ENCODE peak calls at places on chromosome 10, in seven cellular contexts. W, Y, G, N, P, D and B are unnamed samples.

GRCh38 chr10:96538683-96539082 is 25.0 kb upstream of the TLL2 start:
- DNase-seq in P (no peak), N (no peak), G (no peak), Y (no peak), D (no peak), W (no peak), B (no peak)

GRCh38 chr10:665579-666091 is 23.8 kb downstream of the DIP2C start:
- DNase-seq in D (no peak), W (peak; percentile 95), N (peak; percentile 28), G (peak; percentile 76), Y (no peak), P (no peak), B (peak; percentile 88)

GRCh38 chr10:60350400-60350799 is 39.3 kb downstream of the ANK3 start:
- DNase-seq in W (peak; percentile 14), P (no peak), N (no peak), G (no peak), Y (no peak), D (no peak), B (no peak)

GRCh38 chr10:115402690-115403089 is 309.5 kb downstream of the ATRNL1 start:
- DNase-seq in P (no peak), N (no peak), W (peak; percentile 79), Y (no peak), D (no peak), G (no peak), B (no peak)

GRCh38 chr10:16440396-16441105 is 3.7 kb downstream of the PTER start:
- DNase-seq in N (peak; percentile 48), P (no peak), W (no peak), D (no peak), Y (no peak), G (no peak), B (no peak)

GRCh38 chr10:114179148-114179547 is at the start of gene TDRD1:
- DNase-seq in N (peak; percentile 57), W (no peak), Y (no peak), D (no peak), G (no peak), P (no peak), B (no peak)

GRCh38 chr10:30820282-30820991 is 190.9 kb upstream of the LYZL2 start:
- DNase-seq in G (no peak), D (no peak), Y (no peak), N (no peak), W (peak; percentile 88), P (no peak), B (no peak)

GRCh38 chr10:3948843-3949242 is 163.8 kb upstream of the KLF6 start:
- DNase-seq in Y (no peak), P (peak; percentile 84), N (no peak), D (peak; percentile 55), W (peak; percentile 80), G (peak; percentile 58), B (no peak)

GRCh38 chr10:21194510-21194993 is 297.4 kb upstream of the NEBL start:
- DNase-seq in Y (no peak), P (no peak), N (no peak), G (no peak), D (no peak), W (peak; percentile 73), B (no peak)

GRCh38 chr10:47306429-47307210 is 6.6 kb downstream of the GDF10 start:
- DNase-seq in D (no peak), G (no peak), P (no peak), W (no peak), N (no peak), Y (no peak), B (no peak)

GRCh38 chr10:19347592-19347991 is 299.0 kb downstream of the MALRD1 start:
- DNase-seq in P (no peak), Y (peak; percentile 31), W (peak; percentile 4), G (no peak), D (no peak), N (peak; percentile 51), B (no peak)

GRCh38 chr10:116112232-116113231 is 160.5 kb downstream of the GFRA1 start:
- DNase-seq in W (no peak), D (no peak), Y (no peak), G (no peak), P (no peak), N (no peak), B (no peak)

GRCh38 chr10:89339860-89340259 is 12.1 kb downstream of the IFIT3 start:
- DNase-seq in P (no peak), Y (no peak), W (no peak), N (no peak), G (no peak), D (no peak), B (no peak)

GRCh38 chr10:62043493-62043938 is 142.0 kb downstream of the ARID5B start:
- DNase-seq in Y (no peak), W (peak; percentile 40), P (no peak), D (no peak), G (no peak), N (no peak), B (no peak)

GRCh38 chr10:43845121-43845520 is 196.4 kb upstream of the ZNF32 start:
- DNase-seq in Y (no peak), P (no peak), D (no peak), N (no peak), G (peak; percentile 55), W (no peak), B (no peak)

GRCh38 chr10:490256-490655 is 199.2 kb downstream of the DIP2C start:
- DNase-seq in P (no peak), G (peak; percentile 82), N (no peak), Y (no peak), W (peak; percentile 64), D (no peak), B (no peak)

GRCh38 chr10:43117031-43117776 is 21.0 kb upstream of the CSGALNACT2 start:
- DNase-seq in G (no peak), D (no peak), W (no peak), N (no peak), P (no peak), Y (no peak), B (no peak)

GRCh38 chr10:50361946-50362345 is 110.6 kb upstream of the ASAH2 start:
- DNase-seq in D (no peak), Y (no peak), G (no peak), W (no peak), P (no peak), N (no peak), B (no peak)
- H3K4me1 ChIP-seq in D (no peaks in the 10 kb centered on the region), Y (no peaks in the 10 kb centered on the region), G (peaks cover 23% of the 10 kb centered on the region), W (peaks cover 5% of the 10 kb centered on the region), P (no peaks in the 10 kb centered on the region), N (no peaks in the 10 kb centered on the region), B (no peaks in the 10 kb centered on the region)

DNA sequence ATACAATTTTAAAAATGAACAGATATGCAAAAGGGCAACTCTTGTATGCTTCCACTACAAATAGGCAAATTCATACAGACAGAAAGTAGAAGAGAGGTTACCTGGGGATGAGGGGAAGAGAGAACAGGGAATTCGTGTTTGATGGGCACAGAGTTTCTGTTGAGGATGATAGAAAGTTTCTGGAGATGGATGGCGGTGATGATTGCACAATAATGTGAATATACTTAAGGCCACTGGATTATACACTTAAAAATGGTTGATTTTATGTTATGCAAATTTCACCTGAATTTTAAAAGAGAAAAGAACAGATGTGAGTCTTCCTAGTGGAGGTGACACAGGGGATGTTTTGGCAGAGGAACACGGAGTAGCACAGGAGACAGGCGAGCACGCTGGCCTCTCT is 89.3 kb downstream of the TEX36 start:
- DNase-seq in P (no peak), W (no peak), D (no peak), N (no peak), G (no peak), Y (no peak), B (no peak)
- H3K4me1 ChIP-seq in P (no peaks in the 10 kb centered on the region), W (no peaks in the 10 kb centered on the region), D (no peaks in the 10 kb centered on the region), N (no peaks in the 10 kb centered on the region), G (no peaks in the 10 kb centered on the region), Y (no peaks in the 10 kb centered on the region), B (no peaks in the 10 kb centered on the region)

DNA sequence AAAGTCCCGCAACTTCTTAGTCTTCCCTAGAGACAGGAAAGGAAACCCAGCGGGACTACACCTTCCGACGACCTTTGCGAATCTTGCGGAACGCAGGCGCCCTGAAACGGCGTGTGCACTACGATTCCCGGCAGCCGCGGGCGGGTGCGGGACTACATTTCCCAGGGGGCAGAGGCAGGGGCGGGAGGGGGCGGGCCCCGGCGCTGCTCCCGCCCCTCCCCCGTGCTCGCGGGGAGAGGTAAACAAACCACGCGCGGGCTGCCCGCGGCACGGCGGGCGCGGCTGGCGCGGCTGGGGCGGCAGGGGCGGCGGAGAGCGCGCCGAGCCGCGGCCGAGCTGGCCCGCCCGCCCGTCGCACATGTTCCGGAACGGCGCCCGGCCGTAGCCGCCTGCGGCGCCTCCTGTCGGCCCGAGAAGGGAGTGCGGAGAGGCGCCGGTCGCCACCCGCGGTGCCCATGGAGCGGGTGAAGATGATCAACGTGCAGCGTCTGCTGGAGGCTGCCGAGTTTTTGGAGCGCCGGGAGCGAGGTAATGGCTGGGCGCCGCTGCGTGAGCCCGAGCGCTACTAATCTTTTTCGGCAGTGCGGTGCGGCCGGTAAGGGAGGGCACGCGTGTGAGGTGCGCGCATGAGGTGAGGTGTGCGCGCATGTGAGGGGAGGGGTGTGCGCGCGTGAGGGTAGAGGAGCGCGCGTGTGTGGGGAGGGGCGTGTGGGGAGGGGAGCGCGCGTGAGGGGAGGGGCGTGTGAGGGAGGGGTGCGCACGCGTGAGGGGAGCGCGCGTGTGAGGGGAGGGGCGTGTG is 18.6 kb downstream of the MXI1 start:
- DNase-seq in W (peak; percentile 95), N (peak; percentile 96), P (peak; percentile 81), D (peak; percentile 79), G (peak; percentile 93), Y (peak; percentile 95), B (peak; percentile 96)
- H3K4me1 ChIP-seq in W (peaks cover 8% of the 10 kb centered on the region), N (peaks cover 11% of the 10 kb centered on the region), P (peaks cover 22% of the 10 kb centered on the region), D (peaks cover 22% of the 10 kb centered on the region), G (peaks cover 40% of the 10 kb centered on the region), Y (peaks cover 10% of the 10 kb centered on the region), B (peaks cover 4% of the 10 kb centered on the region)

GRCh38 chr10:103619424-103620356 is 126.2 kb downstream of the NEURL1 start:
- DNase-seq in Y (no peak), P (no peak), W (no peak), N (no peak), G (no peak), D (no peak), B (no peak)

GRCh38 chr10:103617362-103618026 is 124.0 kb downstream of the NEURL1 start:
- DNase-seq in D (no peak), P (no peak), Y (no peak), G (no peak), W (no peak), N (no peak), B (no peak)

GRCh38 chr10:103618027-103618385 is 124.5 kb downstream of the NEURL1 start:
- DNase-seq in Y (no peak), P (no peak), G (no peak), N (no peak), W (no peak), D (no peak), B (no peak)

GRCh38 chr10:103620357-103620749 is 126.8 kb downstream of the NEURL1 start:
- DNase-seq in G (no peak), D (no peak), W (no peak), Y (no peak), P (no peak), N (no peak), B (no peak)

DNA sequence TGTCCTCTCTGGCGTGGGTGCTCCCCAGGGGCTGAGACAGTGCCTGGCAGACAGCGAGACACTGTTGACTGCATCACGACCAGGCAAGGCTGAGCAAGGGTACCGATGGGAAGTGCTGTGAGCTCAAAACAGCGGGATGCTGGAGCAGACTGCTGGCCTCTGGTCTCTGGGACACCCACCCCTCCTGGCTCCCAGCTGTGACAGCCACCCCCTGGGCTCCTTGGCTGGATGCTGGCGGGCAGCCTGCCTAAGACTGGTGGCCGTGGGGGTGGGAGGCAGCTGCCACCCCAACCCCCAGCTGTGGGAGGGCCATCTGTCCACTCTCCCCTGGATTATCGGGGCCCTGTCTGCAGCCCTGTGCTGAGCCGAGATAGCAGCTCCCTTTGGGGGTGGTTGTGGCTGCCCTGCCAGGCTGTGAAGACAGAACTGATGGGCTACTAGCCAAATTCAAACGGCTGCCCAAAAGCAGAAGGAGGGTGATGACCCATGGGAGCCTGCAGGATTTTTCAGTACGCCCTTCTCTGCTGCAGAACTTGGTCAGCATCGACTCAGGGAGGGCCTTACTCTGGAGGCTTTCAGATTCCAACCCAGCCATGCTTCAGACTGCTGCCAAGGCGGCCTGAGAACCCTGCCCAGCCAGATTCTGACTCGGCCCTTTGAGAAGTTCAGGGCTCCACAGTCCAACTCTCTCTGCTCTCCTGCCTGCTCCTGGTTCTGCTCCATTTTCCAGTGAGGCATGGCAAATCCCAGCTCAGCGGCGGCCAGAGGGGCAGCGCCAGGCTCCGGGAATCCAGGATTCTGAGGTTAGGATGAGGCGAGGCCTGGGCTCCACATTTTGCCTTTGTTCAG is 125.3 kb downstream of the NEURL1 start:
- DNase-seq in P (no peak), G (peak; percentile 85), N (no peak), Y (no peak), W (peak; percentile 82), D (no peak), B (peak; percentile 86)
- H3K4me1 ChIP-seq in P (no peaks in the 10 kb centered on the region), G (peaks cover 80% of the 10 kb centered on the region), N (no peaks in the 10 kb centered on the region), Y (no peaks in the 10 kb centered on the region), W (peaks cover 63% of the 10 kb centered on the region), D (no peaks in the 10 kb centered on the region), B (peaks cover 4% of the 10 kb centered on the region)